ENCODE peak calls at places on chromosomes 11 and 22, in four cellular contexts. T is WERI-Rb-1, Q is stomach, V is fibroblast of lung. Y is an unnamed sample.

GRCh38 chr11:69436041-69436982 is 45.2 kb upstream of the LINC01488 start:
- DNase-seq in T (no peak), Q (no peak), V (no peak), Y (no peak)

GRCh38 chr11:85089654-85090053 is 537.5 kb downstream of the DLG2 start:
- DNase-seq in T (no peak), Q (no peak), V (no peak), Y (no peak)

GRCh38 chr22:28282346-28282745 is 363.3 kb upstream of the PITPNB start:
- DNase-seq in T (no peak), Q (no peak), V (peak), Y (no peak)

GRCh38 chr11:45250035-45250693 is 36.0 kb downstream of the SYT13 start:
- DNase-seq in T (no peak), Q (no peak), V (no peak), Y (no peak)

GRCh38 chr11:112437096-112437495 is 176.4 kb upstream of the PLET1 start:
- DNase-seq in T (no peak), Q (no peak), V (no peak), Y (no peak)

GRCh38 chr11:65182258-65183170 is 786 bp downstream of the CAPN1 start:
- DNase-seq in T (peak), Q (peak), V (peak), Y (no peak)

GRCh38 chr11:101321222-101321621 is 191.6 kb upstream of the PGR start:
- DNase-seq in T (no peak), Q (no peak), V (no peak), Y (no peak)

GRCh38 chr22:23677701-23677995 is 13.2 kb upstream of the RGL4 start:
- DNase-seq in T (peak), Q (no peak), V (no peak), Y (peak)

GRCh38 chr11:116707250-116707649 is 65.5 kb downstream of the BUD13 start:
- DNase-seq in T (no peak), Q (peak), V (no peak), Y (no peak)

GRCh38 chr11:77410076-77410827 is 63.6 kb downstream of the PAK1 start:
- DNase-seq in T (no peak), Q (no peak), V (no peak), Y (no peak)

GRCh38 chr11:65899356-65900124 is 648 bp downstream of the FOSL1 start:
- DNase-seq in T (no peak), Q (peak), V (peak), Y (no peak)

GRCh38 chr22:23833017-23833795 is 5.6 kb downstream of the DERL3 start:
- DNase-seq in T (no peak), Q (no peak), V (no peak), Y (no peak)

GRCh38 chr11:17184882-17185587 is 22.8 kb downstream of the PIK3C2A start:
- DNase-seq in T (no peak), Q (no peak), V (no peak), Y (no peak)

GRCh38 chr11:92390783-92391182 is 166.2 kb downstream of the FAT3 start:
- DNase-seq in T (no peak), Q (no peak), V (no peak), Y (no peak)

GRCh38 chr11:64372802-64373597 is 14.0 kb downstream of the RPS6KA4 start:
- DNase-seq in T (no peak), Q (no peak), V (no peak), Y (no peak)

GRCh38 chr11:131052367-131052766 is 136.1 kb upstream of the SNX19 start:
- DNase-seq in T (no peak), Q (no peak), V (no peak), Y (no peak)

GRCh38 chr22:48488149-48488551 is 1339.5 kb downstream of the BRD1 start:
- DNase-seq in T (peak), Q (no peak), V (no peak), Y (no peak)

GRCh38 chr22:26942301-26942927 is 285.0 kb downstream of the MIAT start:
- DNase-seq in T (peak), Q (no peak), V (no peak), Y (no peak)

GRCh38 chr11:63736864-63737263 is 31.7 kb downstream of the ZFTA start:
- DNase-seq in T (no peak), Q (no peak), V (no peak), Y (no peak)

GRCh38 chr11:6657346-6657745 is 1.7 kb upstream of the DCHS1 start:
- DNase-seq in T (no peak), Q (no peak), V (peak), Y (no peak)

GRCh38 chr11:112277937-112278336 is 17.3 kb upstream of the PLET1 start:
- DNase-seq in T (no peak), Q (no peak), V (no peak), Y (no peak)

GRCh38 chr11:8011383-8011782 is 24.2 kb downstream of the EIF3F start:
- DNase-seq in T (no peak), Q (no peak), V (no peak), Y (no peak)

GRCh38 chr11:122617297-122617696 is 38.2 kb upstream of the UBASH3B start:
- DNase-seq in T (no peak), Q (no peak), V (no peak), Y (no peak)

GRCh38 chr22:42720263-42721044 is at the start of gene A4GALT:
- DNase-seq in T (no peak), Q (no peak), V (no peak), Y (no peak)

GRCh38 chr22:27971926-27972325 is 52.9 kb upstream of the PITPNB start:
- DNase-seq in T (no peak), Q (no peak), V (no peak), Y (no peak)

GRCh38 chr11:61325649-61326414 is 7.1 kb downstream of the DDB1 start:
- DNase-seq in T (no peak), Q (no peak), V (peak), Y (no peak)

GRCh38 chr11:110438017-110438416 is 8.3 kb downstream of the FDX1 start:
- DNase-seq in T (no peak), Q (no peak), V (no peak), Y (no peak)

GRCh38 chr11:71395010-71395560 is 53.1 kb downstream of the DHCR7 start:
- DNase-seq in T (peak), Q (no peak), V (no peak), Y (no peak)

GRCh38 chr22:50316114-50317065 is 8.9 kb upstream of the PLXNB2 start:
- DNase-seq in T (no peak), Q (no peak), V (no peak), Y (no peak)

GRCh38 chr11:47280860-47281259 is 10.9 kb downstream of the MADD start:
- DNase-seq in T (no peak), Q (no peak), V (no peak), Y (no peak)

GRCh38 chr11:70825893-70826540 is 426.4 kb downstream of the SHANK2 start:
- DNase-seq in T (no peak), Q (no peak), V (no peak), Y (no peak)

GRCh38 chr22:31857247-31857646 is 87.1 kb upstream of the YWHAH start:
- DNase-seq in T (peak), Q (no peak), V (no peak), Y (no peak)

GRCh38 chr11:69546735-69547370 is 65.4 kb downstream of the LINC01488 start:
- DNase-seq in T (no peak), Q (no peak), V (no peak), Y (no peak)

GRCh38 chr11:73566977-73567755 is 30.7 kb downstream of the FAM168A start:
- DNase-seq in T (peak), Q (no peak), V (no peak), Y (no peak)

GRCh38 chr22:32622004-32622761 is 147.6 kb downstream of the FBXO7 start:
- DNase-seq in T (no peak), Q (no peak), V (peak), Y (no peak)

GRCh38 chr22:25929479-25929878 is 187.5 kb downstream of the MYO18B start:
- DNase-seq in T (no peak), Q (no peak), V (no peak), Y (no peak)

GRCh38 chr11:32118025-32118974 is 27.4 kb downstream of the RCN1 start:
- DNase-seq in T (no peak), Q (no peak), V (peak), Y (no peak)

GRCh38 chr11:69501891-69502860 is 20.7 kb downstream of the LINC01488 start:
- DNase-seq in T (no peak), Q (no peak), V (no peak), Y (no peak)

DNA sequence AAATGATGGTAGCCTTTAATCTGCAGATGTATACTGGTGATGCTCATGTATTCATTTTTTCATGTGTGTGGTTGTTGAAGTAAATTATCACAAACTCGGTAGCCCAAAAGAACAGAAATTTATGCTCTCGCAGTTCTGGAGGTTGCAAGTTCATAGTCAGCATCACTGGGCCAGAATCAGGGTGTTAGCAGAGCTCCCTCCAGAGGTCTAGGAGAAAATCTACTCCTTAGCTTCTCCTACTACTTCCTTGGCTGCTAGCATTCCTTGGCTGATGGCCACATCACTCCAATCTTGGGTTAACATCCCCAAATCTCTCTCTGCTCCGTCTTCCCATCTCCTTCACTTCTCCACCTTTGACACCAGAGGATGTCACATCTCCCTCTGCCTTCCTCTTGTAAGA is 45.3 kb upstream of the GALNT18 start:
- DNase-seq in T (no peak), Q (no peak), V (peak), Y (no peak)
- TF ChIP-seq CTCF in T (peak), Q (no peak), V (peak), Y (no peak)

GRCh38 chr22:37001826-37002225 is 17.4 kb downstream of the TST start:
- DNase-seq in T (no peak), Q (no peak), V (no peak), Y (no peak)

GRCh38 chr22:37002633-37003032 is 16.6 kb downstream of the TST start:
- DNase-seq in T (no peak), Q (no peak), V (no peak), Y (no peak)

GRCh38 chr22:36999463-36999862 is 19.8 kb downstream of the TST start:
- DNase-seq in T (no peak), Q (no peak), V (peak), Y (no peak)

GRCh38 chr22:37000676-37001534 is 18.3 kb downstream of the TST start:
- DNase-seq in T (no peak), Q (no peak), V (no peak), Y (no peak)

DNA sequence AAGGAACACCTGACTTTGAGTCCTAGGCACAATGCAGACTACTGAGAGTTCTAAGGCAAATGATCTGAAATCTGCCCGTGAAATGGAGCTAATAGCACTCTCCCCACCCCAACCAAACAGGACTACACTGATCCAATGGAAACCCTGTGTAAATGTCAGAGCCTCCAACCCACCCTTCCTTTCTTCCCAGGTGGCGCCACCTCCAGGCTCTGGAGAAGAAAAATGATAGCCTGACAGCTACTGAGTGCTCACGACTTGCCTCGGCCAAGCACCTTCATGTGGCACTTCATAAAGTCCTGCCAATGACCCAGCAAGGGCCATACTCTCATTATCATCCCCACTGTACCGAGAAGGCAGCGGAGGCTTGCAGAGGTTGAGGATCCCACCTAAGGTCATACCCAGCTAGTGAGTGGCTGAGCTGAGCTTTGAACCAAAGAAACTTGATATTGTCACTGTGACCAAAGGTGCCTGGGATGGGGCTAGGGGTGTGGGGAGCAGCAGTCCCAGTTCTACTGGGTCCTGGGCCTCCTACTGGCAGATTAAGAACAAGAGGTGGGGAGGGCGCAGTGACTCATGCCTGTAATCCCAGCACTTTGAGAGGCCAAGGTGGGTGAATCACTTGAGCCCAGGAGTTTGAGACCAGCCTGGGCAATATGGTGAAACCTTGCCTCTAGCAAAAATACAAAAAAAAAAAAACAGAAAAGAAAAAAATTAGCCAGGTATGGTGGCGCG is 20.5 kb downstream of the TST start:
- DNase-seq in T (peak), Q (no peak), V (no peak), Y (no peak)
- TF ChIP-seq CTCF in T (peak), Q (no peak), V (peak), Y (peak)

GRCh38 chr11:95508219-95508880 is 277.3 kb upstream of the SESN3 start:
- DNase-seq in T (no peak), Q (no peak), V (no peak), Y (no peak)

GRCh38 chr11:95506777-95507176 is 275.8 kb upstream of the SESN3 start:
- DNase-seq in T (no peak), Q (no peak), V (no peak), Y (no peak)

GRCh38 chr11:95505927-95506426 is 275.0 kb upstream of the SESN3 start:
- DNase-seq in T (no peak), Q (no peak), V (peak), Y (no peak)

GRCh38 chr11:95512177-95512576 is 277.4 kb downstream of the FAM76B start:
- DNase-seq in T (no peak), Q (no peak), V (peak), Y (no peak)

DNA sequence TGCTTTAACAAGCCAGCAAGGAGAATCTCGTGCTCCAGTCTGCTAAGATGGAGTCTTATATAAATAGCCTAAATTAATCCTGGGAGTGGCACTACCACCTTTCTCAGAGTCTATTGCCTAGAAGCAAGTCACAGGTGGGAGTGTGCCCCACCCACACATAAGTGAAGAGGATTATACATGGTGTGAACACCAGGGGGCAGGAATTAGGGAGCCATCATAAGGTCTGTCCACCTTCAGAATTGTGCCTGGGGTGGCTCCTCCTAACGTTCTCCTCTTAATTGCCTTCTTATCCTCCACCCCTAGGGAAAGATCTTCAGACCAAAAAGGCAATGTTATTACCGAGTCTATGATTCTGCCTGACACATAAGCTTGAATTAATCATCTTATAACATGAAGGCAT is 276.8 kb upstream of the SESN3 start:
- DNase-seq in T (no peak), Q (no peak), V (no peak), Y (no peak)
- TF ChIP-seq CTCF in T (peak), Q (no peak), V (no peak), Y (no peak)

DNA sequence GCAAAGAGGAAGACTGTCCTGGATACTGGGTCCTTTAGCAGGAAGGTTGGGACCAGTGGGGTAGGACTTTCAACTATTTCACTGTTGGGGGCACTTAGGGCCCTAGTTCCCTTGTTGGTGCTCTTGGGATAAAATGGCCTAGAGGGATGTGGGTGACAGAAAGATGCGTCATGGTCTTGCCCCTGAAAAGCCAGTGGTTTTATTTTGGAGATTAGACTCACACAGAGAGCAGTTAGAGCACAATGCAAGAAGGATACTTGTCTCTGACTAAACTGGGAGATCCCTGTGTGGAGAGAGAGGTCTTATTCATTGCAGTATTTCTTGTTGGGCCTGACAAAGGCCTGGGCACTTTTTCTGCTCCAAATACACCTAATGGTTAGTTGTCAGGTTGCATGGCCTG is 22.6 kb upstream of the MRGPRX2 start:
- DNase-seq in T (no peak), Q (no peak), V (no peak), Y (no peak)
- TF ChIP-seq CTCF in T (no peak), Q (no peak), V (no peak), Y (no peak)

DNA sequence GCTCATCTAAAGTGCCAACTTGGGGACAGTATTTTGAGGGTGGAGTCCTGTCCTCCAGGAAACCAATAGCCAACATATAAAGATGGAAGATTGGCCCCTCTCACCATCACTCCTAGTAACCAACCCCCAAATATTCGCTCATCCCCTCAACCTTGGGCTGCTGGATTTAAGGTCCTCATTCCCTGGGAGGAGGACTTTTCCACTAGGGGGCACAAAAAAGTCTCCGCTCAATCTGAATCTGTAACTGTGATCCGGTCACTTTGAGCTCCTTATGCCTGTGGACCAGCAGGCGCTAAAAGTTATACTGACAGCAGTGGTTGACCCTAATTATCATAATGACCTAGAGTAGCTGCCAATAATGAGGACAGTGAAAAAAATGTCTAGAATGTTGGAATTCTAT is 20.5 kb upstream of the CLPB start:
- DNase-seq in T (no peak), Q (no peak), V (no peak), Y (no peak)
- TF ChIP-seq CTCF in T (peak), Q (no peak), V (peak), Y (peak)

GRCh38 chr22:20528405-20528978 is 21.1 kb downstream of the MED15 start:
- DNase-seq in T (no peak), Q (no peak), V (no peak), Y (no peak)

GRCh38 chr22:20524004-20524481 is 16.6 kb downstream of the MED15 start:
- DNase-seq in T (no peak), Q (no peak), V (no peak), Y (no peak)

GRCh38 chr22:20526305-20526627 is 18.9 kb downstream of the MED15 start:
- DNase-seq in T (no peak), Q (no peak), V (no peak), Y (no peak)

GRCh38 chr22:20525048-20525447 is 17.6 kb downstream of the MED15 start:
- DNase-seq in T (no peak), Q (no peak), V (no peak), Y (no peak)

DNA sequence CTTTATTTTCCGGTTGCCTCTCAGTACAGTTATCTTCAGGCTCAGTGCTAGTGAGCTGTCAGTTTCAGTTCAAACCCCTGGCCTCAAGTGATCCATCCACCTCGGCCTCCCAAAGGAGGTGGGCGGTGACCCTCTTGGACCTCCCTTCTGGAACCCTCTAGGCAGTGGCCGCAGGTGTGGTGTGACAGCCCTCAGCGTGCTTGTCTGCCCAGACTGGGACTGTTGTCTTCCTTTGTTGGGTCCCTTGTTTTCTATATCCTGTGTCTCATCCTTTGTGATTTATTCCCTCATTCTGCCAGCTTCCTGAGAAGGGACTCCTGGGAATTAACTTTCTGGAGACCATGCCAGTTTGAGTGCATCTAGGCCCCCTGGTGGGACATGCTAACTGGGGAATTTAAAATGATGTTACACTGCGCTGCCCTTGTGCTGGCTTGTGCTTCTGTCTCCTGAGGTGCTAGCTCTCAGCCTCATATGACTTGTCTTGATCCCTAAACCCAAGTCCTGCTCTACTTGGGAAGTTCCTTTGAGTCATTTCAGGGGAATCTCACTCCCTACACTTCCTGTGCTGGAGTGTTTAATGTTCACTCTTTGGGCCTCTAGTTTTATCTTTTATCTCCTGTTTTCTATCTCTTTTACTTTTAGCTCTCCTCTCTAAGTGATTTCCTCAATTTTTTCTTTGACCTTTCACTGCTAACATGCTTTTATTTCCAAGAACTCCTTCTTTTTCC is 19.4 kb downstream of the MED15 start:
- DNase-seq in T (no peak), Q (no peak), V (peak), Y (no peak)
- TF ChIP-seq CTCF in T (no peak), Q (no peak), V (no peak), Y (no peak)